ENCODE peak calls at places on chromosome 14, in seven cellular contexts. One of them, this sample, is unnamed. For H3K4me1, the result is how much of the 10 kb centered on the place peaks cover.

GRCh38 chr14:66288511-66288910 is 197.7 kb upstream of the CCDC196 start:
- DNase-seq in H1: no peak
- DNase-seq in HCT116: no peak
- DNase-seq in HepG2: no peak
- DNase-seq in K562: no peak
- DNase-seq in SK-N-SH: no peak
- DNase-seq in GM12878: no peak
- DNase-seq in this sample: no peak

GRCh38 chr14:91835920-91836843 is 31.2 kb downstream of the TC2N start:
- DNase-seq in K562: peak
- DNase-seq in H1: peak
- DNase-seq in HepG2: no peak
- DNase-seq in SK-N-SH: peak
- DNase-seq in HCT116: peak
- DNase-seq in GM12878: no peak
- DNase-seq in this sample: no peak

GRCh38 chr14:99564256-99564902 is 39.6 kb downstream of the CCDC85C start:
- DNase-seq in HepG2: peak
- DNase-seq in HCT116: no peak
- DNase-seq in K562: no peak
- DNase-seq in GM12878: no peak
- DNase-seq in SK-N-SH: peak
- DNase-seq in H1: no peak
- DNase-seq in this sample: no peak

GRCh38 chr14:73728106-73729014 is 14.2 kb upstream of the PNMA1 start:
- DNase-seq in HCT116: peak
- DNase-seq in K562: peak
- DNase-seq in H1: peak
- DNase-seq in SK-N-SH: peak
- DNase-seq in HepG2: peak
- DNase-seq in GM12878: no peak
- DNase-seq in this sample: peak

GRCh38 chr14:68622856-68623255 is 170.0 kb downstream of the ZFP36L1 start:
- DNase-seq in SK-N-SH: no peak
- DNase-seq in K562: no peak
- DNase-seq in HepG2: no peak
- DNase-seq in GM12878: peak
- DNase-seq in HCT116: no peak
- DNase-seq in H1: no peak
- DNase-seq in this sample: no peak

GRCh38 chr14:82710257-82710841 is 1176.7 kb upstream of the SEL1L start:
- DNase-seq in K562: peak
- DNase-seq in H1: peak
- DNase-seq in HepG2: peak
- DNase-seq in GM12878: peak
- DNase-seq in HCT116: peak
- DNase-seq in SK-N-SH: peak
- DNase-seq in this sample: peak

GRCh38 chr14:26394114-26394855 is 203.5 kb downstream of the NOVA1 start:
- DNase-seq in H1: no peak
- DNase-seq in SK-N-SH: peak
- DNase-seq in GM12878: no peak
- DNase-seq in HCT116: no peak
- DNase-seq in HepG2: no peak
- DNase-seq in K562: no peak
- DNase-seq in this sample: peak

GRCh38 chr14:77579065-77579464 is 37.4 kb downstream of the SPTLC2 start:
- DNase-seq in H1: no peak
- DNase-seq in HCT116: no peak
- DNase-seq in HepG2: no peak
- DNase-seq in K562: no peak
- DNase-seq in SK-N-SH: no peak
- DNase-seq in GM12878: no peak
- DNase-seq in this sample: no peak

GRCh38 chr14:26410189-26410685 is 187.6 kb downstream of the NOVA1 start:
- DNase-seq in GM12878: no peak
- DNase-seq in HepG2: no peak
- DNase-seq in H1: no peak
- DNase-seq in K562: no peak
- DNase-seq in HCT116: no peak
- DNase-seq in SK-N-SH: no peak
- DNase-seq in this sample: no peak

GRCh38 chr14:68978550-68978911 is 571 bp downstream of the ACTN1 start:
- DNase-seq in HepG2: no peak
- DNase-seq in K562: peak
- DNase-seq in H1: no peak
- DNase-seq in HCT116: no peak
- DNase-seq in GM12878: no peak
- DNase-seq in SK-N-SH: peak
- DNase-seq in this sample: no peak

GRCh38 chr14:93857500-93857899 is 69.2 kb upstream of the PRIMA1 start:
- DNase-seq in SK-N-SH: no peak
- DNase-seq in K562: no peak
- DNase-seq in H1: no peak
- DNase-seq in HepG2: peak
- DNase-seq in HCT116: peak
- DNase-seq in GM12878: no peak
- DNase-seq in this sample: no peak

GRCh38 chr14:102516531-102517411 is 7.2 kb upstream of the ANKRD9 start:
- DNase-seq in SK-N-SH: peak
- DNase-seq in K562: peak
- DNase-seq in HCT116: no peak
- DNase-seq in GM12878: no peak
- DNase-seq in HepG2: peak
- DNase-seq in H1: no peak
- DNase-seq in this sample: no peak

GRCh38 chr14:103190731-103191130 is 67.5 kb downstream of the TNFAIP2 start:
- DNase-seq in GM12878: no peak
- DNase-seq in HepG2: no peak
- DNase-seq in SK-N-SH: no peak
- DNase-seq in H1: no peak
- DNase-seq in HCT116: no peak
- DNase-seq in K562: no peak
- DNase-seq in this sample: no peak

DNA sequence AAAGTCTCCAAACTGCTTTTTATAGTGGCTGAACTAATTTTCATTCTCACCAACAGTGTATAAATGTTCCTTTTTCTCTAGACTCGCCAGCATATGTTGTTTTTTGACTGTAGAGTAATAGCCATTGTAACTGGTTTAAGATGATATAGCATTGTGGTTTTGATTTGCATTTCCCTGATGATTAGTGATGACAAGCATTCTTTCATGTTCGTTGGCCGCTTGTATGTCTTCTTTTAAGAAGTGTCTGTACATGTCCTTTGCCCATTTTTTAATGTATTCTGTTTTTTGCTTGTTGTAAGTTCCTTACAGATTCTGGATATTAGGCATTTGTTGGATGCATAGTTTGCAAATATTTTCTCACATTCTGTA is 404.9 kb downstream of the FLRT2 start:
- DNase-seq in SK-N-SH: no peak
- DNase-seq in K562: no peak
- DNase-seq in HepG2: no peak
- DNase-seq in GM12878: peak
- DNase-seq in HCT116: no peak
- DNase-seq in H1: no peak
- DNase-seq in this sample: no peak
- H3K4me3 ChIP-seq in SK-N-SH: peak
- H3K4me3 ChIP-seq in K562: no peak
- H3K4me3 ChIP-seq in HepG2: peak
- H3K4me3 ChIP-seq in GM12878: peak
- H3K4me3 ChIP-seq in HCT116: no peak
- H3K4me3 ChIP-seq in H1: no peak
- H3K4me3 ChIP-seq in this sample: peak

GRCh38 chr14:36504805-36505192 is 15.2 kb downstream of the NKX2-1 start:
- DNase-seq in HCT116: no peak
- DNase-seq in H1: no peak
- DNase-seq in GM12878: no peak
- DNase-seq in K562: no peak
- DNase-seq in HepG2: no peak
- DNase-seq in SK-N-SH: no peak
- DNase-seq in this sample: no peak

GRCh38 chr14:36507847-36508417 is 12.1 kb downstream of the NKX2-1 start:
- DNase-seq in H1: no peak
- DNase-seq in GM12878: no peak
- DNase-seq in HCT116: no peak
- DNase-seq in SK-N-SH: no peak
- DNase-seq in HepG2: no peak
- DNase-seq in K562: no peak
- DNase-seq in this sample: no peak

GRCh38 chr14:36505193-36505815 is 14.7 kb downstream of the NKX2-1 start:
- DNase-seq in SK-N-SH: peak
- DNase-seq in K562: no peak
- DNase-seq in H1: no peak
- DNase-seq in GM12878: no peak
- DNase-seq in HepG2: no peak
- DNase-seq in HCT116: no peak
- DNase-seq in this sample: no peak

GRCh38 chr14:36506732-36507614 is 13.1 kb downstream of the NKX2-1 start:
- DNase-seq in GM12878: no peak
- DNase-seq in HCT116: no peak
- DNase-seq in K562: no peak
- DNase-seq in SK-N-SH: no peak
- DNase-seq in H1: no peak
- DNase-seq in HepG2: no peak
- DNase-seq in this sample: no peak

DNA sequence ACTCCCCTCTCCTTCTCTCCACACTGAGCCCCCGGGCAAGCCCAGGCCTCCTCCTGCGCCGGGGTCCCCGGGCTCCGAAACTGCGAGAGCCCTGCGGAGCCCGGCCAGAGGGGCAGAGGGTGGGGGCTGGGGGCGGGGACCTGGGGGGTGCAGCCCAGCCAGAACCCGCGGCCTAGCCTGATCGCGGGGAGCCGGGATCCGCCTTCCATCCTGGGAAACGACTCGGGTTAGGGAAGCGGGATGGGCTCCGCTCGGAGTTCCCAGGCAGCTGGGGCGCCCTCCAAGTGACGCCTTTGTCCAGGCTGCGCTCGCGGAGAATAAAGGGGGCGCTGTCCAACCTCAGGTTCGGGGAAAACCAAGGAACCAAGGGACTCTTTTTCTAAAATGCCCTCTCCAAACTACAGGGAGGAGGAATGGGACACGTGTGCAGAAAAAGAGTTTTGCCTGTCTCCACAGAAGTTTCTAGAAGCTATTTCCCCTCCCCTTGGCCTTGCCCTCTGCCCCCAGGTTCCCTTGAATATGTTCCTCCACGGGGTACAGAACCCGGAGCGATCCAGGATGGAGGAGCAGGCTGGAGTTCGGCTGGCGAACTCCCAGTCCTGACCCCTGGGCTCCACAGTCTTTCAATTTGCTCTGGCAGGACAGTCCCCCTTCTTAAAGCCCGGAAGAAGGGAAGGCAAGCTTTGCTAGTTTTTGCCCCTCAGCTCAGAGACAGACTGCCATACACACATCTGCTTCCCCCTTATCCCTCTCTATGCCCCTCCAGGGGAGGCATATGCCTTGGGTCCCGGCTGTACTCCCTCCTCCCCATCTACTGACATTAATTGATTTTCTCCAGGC is 13.9 kb downstream of the NKX2-1 start:
- DNase-seq in SK-N-SH: peak
- DNase-seq in HCT116: no peak
- DNase-seq in H1: no peak
- DNase-seq in K562: no peak
- DNase-seq in GM12878: no peak
- DNase-seq in HepG2: no peak
- DNase-seq in this sample: no peak
- H3K4me1 ChIP-seq in SK-N-SH: under half
- H3K4me1 ChIP-seq in HCT116: under half
- H3K4me1 ChIP-seq in H1: under half
- H3K4me1 ChIP-seq in K562: under half
- H3K4me1 ChIP-seq in GM12878: under half
- H3K4me1 ChIP-seq in HepG2: under half
- H3K4me1 ChIP-seq in this sample: under half

DNA sequence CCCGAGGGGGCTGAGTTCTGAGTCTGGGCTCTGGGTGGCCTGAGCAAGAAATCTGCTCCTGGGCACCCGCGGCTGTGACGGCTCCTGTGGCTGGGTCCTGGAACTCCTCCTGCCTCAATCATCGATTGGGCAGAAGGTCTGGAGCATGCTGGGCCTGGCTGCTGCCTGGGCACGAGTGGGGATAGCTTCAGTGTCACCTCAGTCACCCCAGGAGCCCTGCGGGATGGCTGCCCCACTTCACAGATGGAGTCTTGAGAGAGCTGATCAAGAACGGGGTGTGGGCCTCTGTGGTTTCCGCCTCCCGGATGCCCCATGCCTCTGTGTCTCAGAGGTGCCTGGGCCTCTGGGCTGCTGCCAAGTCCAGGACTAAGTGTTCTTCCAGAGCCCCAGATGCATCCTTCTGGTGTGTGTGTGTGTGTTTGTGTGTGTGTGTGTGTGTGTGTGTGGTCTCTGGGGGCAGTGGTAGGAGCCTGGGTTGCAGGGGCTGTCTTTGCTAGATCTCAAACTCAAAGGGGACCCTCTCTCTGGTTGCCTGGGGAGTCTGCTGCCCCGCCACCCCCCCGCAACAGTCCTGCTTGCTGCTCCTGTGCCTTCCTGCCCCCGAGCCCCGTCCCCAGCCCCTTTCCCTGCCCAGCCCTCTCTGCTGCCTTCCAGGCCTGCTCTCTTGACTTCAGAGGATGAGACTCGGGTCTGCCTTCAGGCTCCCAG is 185.5 kb upstream of the C14orf180 start:
- DNase-seq in HCT116: no peak
- DNase-seq in K562: no peak
- DNase-seq in SK-N-SH: peak
- DNase-seq in H1: no peak
- DNase-seq in HepG2: no peak
- DNase-seq in GM12878: no peak
- DNase-seq in this sample: no peak
- TF ChIP-seq SIN3A in HCT116: no peak
- TF ChIP-seq SIN3A in K562: no peak
- TF ChIP-seq SIN3A in SK-N-SH: no peak
- TF ChIP-seq SIN3A in H1: no peak
- TF ChIP-seq SIN3A in HepG2: no peak
- TF ChIP-seq SIN3A in GM12878: no peak
- TF ChIP-seq SIN3A in this sample: no peak

GRCh38 chr14:20799955-20800544 is 2.6 kb downstream of the RNASE1 start:
- DNase-seq in GM12878: no peak
- DNase-seq in HCT116: no peak
- DNase-seq in HepG2: peak
- DNase-seq in SK-N-SH: no peak
- DNase-seq in K562: peak
- DNase-seq in H1: no peak
- DNase-seq in this sample: no peak

GRCh38 chr14:20798318-20798717 is 4.3 kb downstream of the RNASE1 start:
- DNase-seq in HCT116: no peak
- DNase-seq in GM12878: no peak
- DNase-seq in HepG2: no peak
- DNase-seq in H1: no peak
- DNase-seq in SK-N-SH: no peak
- DNase-seq in K562: peak
- DNase-seq in this sample: no peak

GRCh38 chr14:20797159-20797558 is 5.5 kb downstream of the RNASE1 start:
- DNase-seq in HCT116: no peak
- DNase-seq in H1: no peak
- DNase-seq in K562: no peak
- DNase-seq in SK-N-SH: no peak
- DNase-seq in GM12878: no peak
- DNase-seq in HepG2: no peak
- DNase-seq in this sample: no peak

GRCh38 chr14:20799444-20799843 is 3.2 kb downstream of the RNASE1 start:
- DNase-seq in H1: no peak
- DNase-seq in GM12878: no peak
- DNase-seq in HepG2: no peak
- DNase-seq in HCT116: no peak
- DNase-seq in K562: peak
- DNase-seq in SK-N-SH: no peak
- DNase-seq in this sample: no peak

GRCh38 chr14:20798932-20799331 is 3.7 kb downstream of the RNASE1 start:
- DNase-seq in SK-N-SH: no peak
- DNase-seq in HepG2: no peak
- DNase-seq in GM12878: no peak
- DNase-seq in K562: peak
- DNase-seq in H1: no peak
- DNase-seq in HCT116: no peak
- DNase-seq in this sample: no peak
- H3K4me3 ChIP-seq in SK-N-SH: no peak
- H3K4me3 ChIP-seq in HepG2: no peak
- H3K4me3 ChIP-seq in GM12878: no peak
- H3K4me3 ChIP-seq in K562: no peak
- H3K4me3 ChIP-seq in H1: no peak
- H3K4me3 ChIP-seq in HCT116: no peak
- H3K4me3 ChIP-seq in this sample: no peak

This sample was measured in Panc1.